ENCODE peak calls at places on chromosomes 16 and 17, in ten cellular contexts. V is pancreas; B is effector memory CD4-positive, alpha-beta T cell; P is tibial nerve; Z is CD4-positive, alpha-beta memory T cell; I is stomach; Y is breast epithelium; X is H9; Q is GM23248; D is left ventricle myocardium inferior. K is an unnamed sample.

GRCh38 chr16:50213939-50214519 is 52.3 kb upstream of the ADCY7 start:
- DNase-seq in V (no peak), B (no peak), P (peak), Z (peak), I (no peak), Y (no peak), X (no peak), Q (peak), D (no peak), K (peak)

GRCh38 chr16:67156146-67156844 is 3.4 kb downstream of the TRADD start:
- DNase-seq in V (peak), B (no peak), P (no peak), Z (no peak), I (no peak), Y (no peak), X (peak), Q (no peak), D (no peak), K (no peak)

GRCh38 chr16:57606147-57606846 is 22.1 kb upstream of the ADGRG1 start:
- DNase-seq in V (no peak), B (no peak), P (no peak), Z (no peak), I (no peak), Y (no peak), X (no peak), Q (no peak), D (no peak), K (no peak)

GRCh38 chr17:59427425-59427921 is 96.0 kb downstream of the YPEL2 start:
- DNase-seq in V (no peak), B (no peak), P (no peak), Z (no peak), I (no peak), Y (no peak), X (no peak), Q (peak), D (no peak), K (no peak)

GRCh38 chr16:20918486-20919239 is 18.1 kb downstream of the LYRM1 start:
- DNase-seq in V (no peak), B (no peak), P (peak), Z (no peak), I (no peak), Y (peak), X (no peak), Q (peak), D (peak), K (no peak)

GRCh38 chr16:56072096-56072495 is 119.2 kb upstream of the GNAO1 start:
- DNase-seq in V (no peak), B (no peak), P (no peak), Z (no peak), I (no peak), Y (no peak), X (no peak), Q (no peak), D (no peak), K (no peak)

GRCh38 chr17:47242648-47243047 is 11.0 kb upstream of the ITGB3 start:
- DNase-seq in V (no peak), B (no peak), P (no peak), Z (no peak), I (no peak), Y (no peak), X (no peak), Q (no peak), D (no peak), K (no peak)

GRCh38 chr17:58344047-58344790 is 7.8 kb downstream of the SUPT4H1 start:
- DNase-seq in V (peak), B (peak), P (no peak), Z (peak), I (peak), Y (no peak), X (no peak), Q (no peak), D (no peak), K (no peak)

GRCh38 chr16:22618842-22619241 is 108.2 kb downstream of the NPIPB5 start:
- DNase-seq in V (no peak), B (no peak), P (no peak), Z (no peak), I (no peak), Y (no peak), X (no peak), Q (no peak), D (no peak), K (no peak)

GRCh38 chr16:31206776-31207175 is 4.2 kb upstream of the PYCARD start:
- DNase-seq in V (no peak), B (no peak), P (no peak), Z (no peak), I (no peak), Y (no peak), X (no peak), Q (no peak), D (no peak), K (no peak)

GRCh38 chr17:2893422-2893914 is 97.2 kb downstream of the RAP1GAP2 start:
- DNase-seq in V (peak), B (no peak), P (no peak), Z (no peak), I (peak), Y (no peak), X (peak), Q (no peak), D (no peak), K (no peak)

GRCh38 chr16:21071741-21072140 is 78.9 kb downstream of the DNAH3 start:
- DNase-seq in V (no peak), B (no peak), P (no peak), Z (no peak), I (no peak), Y (no peak), X (no peak), Q (no peak), D (no peak), K (no peak)

GRCh38 chr17:20955437-20956323 is 87.1 kb downstream of the USP22 start:
- DNase-seq in V (no peak), B (no peak), P (peak), Z (no peak), I (no peak), Y (no peak), X (no peak), Q (peak), D (peak), K (no peak)

GRCh38 chr17:7262192-7263070 is at the start of gene CLDN7:
- DNase-seq in V (peak), B (no peak), P (no peak), Z (no peak), I (peak), Y (peak), X (peak), Q (no peak), D (no peak), K (peak)

GRCh38 chr17:62000186-62000585 is 64.9 kb downstream of the MED13 start:
- DNase-seq in V (no peak), B (no peak), P (no peak), Z (no peak), I (no peak), Y (no peak), X (no peak), Q (no peak), D (no peak), K (no peak)

GRCh38 chr16:75477680-75478473 is 13.4 kb upstream of the TMEM170A start:
- DNase-seq in V (no peak), B (no peak), P (no peak), Z (no peak), I (no peak), Y (no peak), X (no peak), Q (no peak), D (no peak), K (no peak)

GRCh38 chr16:71499775-71500364 is 10.7 kb upstream of the ZNF19 start:
- DNase-seq in V (no peak), B (no peak), P (peak), Z (peak), I (no peak), Y (no peak), X (peak), Q (peak), D (no peak), K (peak)

GRCh38 chr17:50627782-50628601 is 6.7 kb upstream of the ABCC3 start:
- DNase-seq in V (peak), B (no peak), P (no peak), Z (no peak), I (peak), Y (no peak), X (peak), Q (no peak), D (no peak), K (peak)

GRCh38 chr16:67652578-67653130 is 7.4 kb downstream of the ACD start:
- DNase-seq in V (peak), B (no peak), P (no peak), Z (no peak), I (no peak), Y (no peak), X (peak), Q (peak), D (no peak), K (peak)

GRCh38 chr16:78994135-78994534 is 606.4 kb downstream of the MAF start:
- DNase-seq in V (no peak), B (no peak), P (no peak), Z (no peak), I (no peak), Y (no peak), X (no peak), Q (no peak), D (no peak), K (no peak)

GRCh38 chr16:19765860-19766553 is 47.9 kb downstream of the IQCK start:
- DNase-seq in V (no peak), B (no peak), P (peak), Z (no peak), I (peak), Y (peak), X (no peak), Q (no peak), D (peak), K (no peak)

DNA sequence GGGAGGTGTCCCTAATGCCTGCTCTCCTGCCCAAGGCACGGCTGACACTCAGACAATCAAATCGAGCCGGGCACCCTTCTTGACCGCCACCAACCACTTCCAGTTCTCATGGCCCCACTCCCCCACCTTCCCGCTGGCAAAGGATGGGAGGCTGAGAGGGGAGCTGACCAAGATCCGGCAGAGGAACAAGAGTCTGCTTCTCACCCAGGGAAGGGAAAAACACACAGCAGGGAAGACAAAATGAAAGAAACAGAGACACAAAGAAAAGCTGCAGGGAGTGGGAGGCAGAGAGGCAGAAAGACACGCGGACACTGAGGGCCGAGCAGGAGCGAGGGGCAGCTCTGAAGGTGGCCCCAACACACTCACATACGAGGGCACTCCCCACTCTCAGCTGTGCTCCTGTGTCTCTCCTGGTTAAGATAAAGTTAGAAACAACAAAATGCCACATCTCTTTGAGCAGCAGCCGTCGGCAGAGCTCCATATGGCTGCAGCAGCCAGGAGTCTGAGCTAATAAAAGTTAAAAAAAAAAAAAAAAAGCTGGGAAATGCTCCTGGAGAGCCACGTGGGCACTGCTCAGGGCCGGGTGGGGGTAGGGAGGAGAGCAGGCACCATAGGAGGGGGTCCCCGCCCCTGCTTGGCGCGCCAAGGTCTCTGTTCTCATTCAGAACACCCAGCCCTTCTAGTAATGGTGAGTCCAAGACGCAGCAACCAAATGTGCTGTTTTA is 7.4 kb downstream of the LRRC75A start:
- DNase-seq in V (no peak), B (no peak), P (no peak), Z (no peak), I (no peak), Y (no peak), X (peak), Q (no peak), D (no peak), K (peak)
- H3K27ac ChIP-seq in V (no peak), B (no peak), P (peak), Z (no peak), I (no peak), Y (no peak), X (peak), Q (no peak), D (no peak), K (peak)

GRCh38 chr17:54888254-54888653 is 12.4 kb upstream of the TOM1L1 start:
- DNase-seq in V (no peak), B (no peak), P (no peak), Z (no peak), I (no peak), Y (no peak), X (no peak), Q (no peak), D (no peak), K (no peak)
- H3K27ac ChIP-seq in V (no peak), B (no peak), P (no peak), Z (no peak), I (no peak), Y (no peak), X (no peak), Q (no peak), D (no peak), K (no peak)

DNA sequence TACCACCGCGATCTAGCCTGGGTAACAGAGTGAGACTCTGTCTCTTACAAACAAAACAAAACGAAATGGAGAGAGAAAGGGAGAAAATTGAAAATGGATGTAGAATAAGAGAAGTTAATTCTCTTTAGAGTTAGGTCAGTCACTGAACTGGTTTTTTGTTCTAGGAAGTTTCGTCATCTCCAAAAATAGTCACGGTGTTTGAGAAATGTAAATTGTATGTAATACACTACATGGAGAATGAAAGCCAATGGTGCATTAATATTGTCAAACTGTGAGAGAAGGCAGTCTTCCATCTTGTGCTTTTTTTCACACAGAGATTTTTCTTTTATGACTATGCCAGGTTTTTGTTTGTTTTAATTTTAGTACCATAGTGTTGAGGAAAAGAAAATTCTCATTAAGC is 145.9 kb downstream of the BCAS3 start:
- DNase-seq in V (no peak), B (no peak), P (no peak), Z (no peak), I (no peak), Y (no peak), X (no peak), Q (no peak), D (no peak), K (no peak)
- H3K27ac ChIP-seq in V (no peak), B (no peak), P (no peak), Z (no peak), I (no peak), Y (no peak), X (no peak), Q (no peak), D (no peak), K (no peak)

GRCh38 chr17:43411369-43411677 is 12.5 kb downstream of the ARL4D start:
- DNase-seq in V (no peak), B (no peak), P (no peak), Z (no peak), I (no peak), Y (no peak), X (no peak), Q (peak), D (no peak), K (no peak)
- H3K27ac ChIP-seq in V (no peak), B (no peak), P (no peak), Z (no peak), I (no peak), Y (no peak), X (no peak), Q (no peak), D (peak), K (no peak)

GRCh38 chr17:9219631-9220415 is 198.5 kb downstream of the NTN1 start:
- DNase-seq in V (no peak), B (no peak), P (no peak), Z (no peak), I (no peak), Y (no peak), X (no peak), Q (no peak), D (no peak), K (no peak)
- H3K27ac ChIP-seq in V (no peak), B (no peak), P (no peak), Z (no peak), I (no peak), Y (no peak), X (no peak), Q (no peak), D (no peak), K (no peak)

GRCh38 chr17:4230142-4230541 is 33.6 kb downstream of the ANKFY1 start:
- DNase-seq in V (no peak), B (no peak), P (peak), Z (no peak), I (no peak), Y (peak), X (no peak), Q (peak), D (no peak), K (peak)
- H3K27ac ChIP-seq in V (peak), B (no peak), P (peak), Z (no peak), I (peak), Y (peak), X (no peak), Q (peak), D (peak), K (peak)

DNA sequence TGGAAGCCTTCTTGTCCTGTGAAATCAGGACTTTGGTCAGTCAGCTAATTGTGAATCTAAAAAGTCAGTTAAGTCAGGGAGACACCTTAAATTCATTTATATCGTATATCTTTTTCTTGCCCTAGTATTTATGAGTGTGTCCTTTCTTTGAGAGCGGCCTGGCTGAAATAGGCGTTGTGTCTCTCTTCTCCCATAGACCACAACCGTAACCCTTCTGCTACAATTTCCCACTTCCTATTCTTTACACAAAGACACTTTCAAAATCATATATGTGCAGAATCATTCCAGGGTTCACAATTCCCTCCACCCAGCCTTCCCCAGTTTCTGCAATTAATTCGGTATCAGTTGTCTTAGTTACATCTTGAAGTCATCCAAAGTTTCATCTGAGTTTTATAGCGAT is 14.0 kb upstream of the COTL1 start:
- DNase-seq in V (no peak), B (no peak), P (no peak), Z (no peak), I (no peak), Y (no peak), X (no peak), Q (no peak), D (no peak), K (no peak)
- H3K27ac ChIP-seq in V (no peak), B (no peak), P (no peak), Z (no peak), I (no peak), Y (no peak), X (no peak), Q (no peak), D (no peak), K (no peak)

DNA sequence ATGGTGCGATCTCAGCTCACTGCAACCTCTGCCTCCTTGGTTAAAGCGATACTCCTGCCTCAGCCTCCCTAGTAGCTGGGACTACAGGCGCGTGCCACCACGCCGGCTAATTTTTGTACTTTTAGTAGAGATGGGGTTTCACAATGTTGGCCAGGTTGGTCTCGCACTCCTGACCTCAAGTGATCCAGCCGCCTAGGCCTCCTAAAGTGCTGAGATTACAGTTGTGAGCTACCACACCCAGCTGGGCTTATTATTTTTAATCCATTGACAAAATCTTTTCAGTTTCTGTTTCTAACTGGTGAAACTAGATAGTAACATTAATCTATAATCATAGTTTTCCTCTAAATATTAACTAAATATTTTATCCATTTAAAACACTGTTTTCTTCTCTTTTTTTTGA is 5.9 kb downstream of the FAM234A start:
- DNase-seq in V (peak), B (no peak), P (no peak), Z (no peak), I (no peak), Y (no peak), X (no peak), Q (no peak), D (no peak), K (no peak)
- H3K27ac ChIP-seq in V (no peak), B (no peak), P (peak), Z (no peak), I (no peak), Y (no peak), X (no peak), Q (no peak), D (peak), K (no peak)